ENCODE peak calls at places on chromosomes 3 and 15, in seven cellular contexts. L is Peyer's patch, X is esophagus squamous epithelium, M is upper lobe of right lung, D is testis, W is endothelial cell of umbilical vein, Y is adrenal gland. Z is an unnamed sample. For H3K27me3, the result is how much of the 10 kb centered on the place peaks cover.

GRCh38 chr3:167814441-167814951 is 79.0 kb downstream of the SERPINI1 start:
- DNase-seq in L (no peak), X (no peak), M (no peak), D (no peak), W (no peak), Y (no peak), Z (no peak)

GRCh38 chr15:40567111-40567510 is 2.0 kb upstream of the RPUSD2 start:
- DNase-seq in L (no peak), X (no peak), M (no peak), D (no peak), W (peak), Y (no peak), Z (no peak)

GRCh38 chr15:29208352-29208751 is 61.3 kb downstream of the NSMCE3 start:
- DNase-seq in L (no peak), X (no peak), M (no peak), D (no peak), W (no peak), Y (no peak), Z (no peak)

GRCh38 chr3:193688845-193689714 is 96.1 kb downstream of the OPA1 start:
- DNase-seq in L (no peak), X (no peak), M (no peak), D (no peak), W (no peak), Y (no peak), Z (no peak)

GRCh38 chr3:88031543-88032148 is 27.2 kb downstream of the CGGBP1 start:
- DNase-seq in L (no peak), X (no peak), M (no peak), D (no peak), W (peak), Y (no peak), Z (peak)

GRCh38 chr3:133269393-133269792 is 130.5 kb upstream of the BFSP2 start:
- DNase-seq in L (no peak), X (no peak), M (no peak), D (no peak), W (no peak), Y (no peak), Z (no peak)

GRCh38 chr15:57747206-57747605 is 40.7 kb downstream of the POLR2M start:
- DNase-seq in L (no peak), X (no peak), M (peak), D (peak), W (no peak), Y (no peak), Z (no peak)

GRCh38 chr3:175512700-175513099 is 653.6 kb downstream of the NAALADL2 start:
- DNase-seq in L (no peak), X (no peak), M (no peak), D (peak), W (peak), Y (no peak), Z (no peak)

GRCh38 chr3:139520028-139520737 is 19.4 kb downstream of the RBP1 start:
- DNase-seq in L (no peak), X (no peak), M (no peak), D (peak), W (no peak), Y (no peak), Z (no peak)

GRCh38 chr3:49647741-49648140 is 26.4 kb upstream of the APEH start:
- DNase-seq in L (no peak), X (no peak), M (no peak), D (no peak), W (no peak), Y (no peak), Z (no peak)

GRCh38 chr15:66899555-66900350 is 165.6 kb upstream of the SMAD3 start:
- DNase-seq in L (no peak), X (no peak), M (no peak), D (no peak), W (no peak), Y (peak), Z (no peak)

GRCh38 chr3:9014189-9014588 is 50.9 kb upstream of the RAD18 start:
- DNase-seq in L (no peak), X (no peak), M (no peak), D (no peak), W (no peak), Y (no peak), Z (no peak)

GRCh38 chr3:172103724-172104123 is 64.3 kb downstream of the FNDC3B start:
- DNase-seq in L (no peak), X (no peak), M (no peak), D (no peak), W (no peak), Y (no peak), Z (no peak)

GRCh38 chr3:89114841-89115223 is 7.4 kb downstream of the EPHA3 start:
- DNase-seq in L (no peak), X (no peak), M (no peak), D (no peak), W (no peak), Y (no peak), Z (no peak)

GRCh38 chr3:52204337-52205073 is 6.5 kb downstream of the ALAS1 start:
- DNase-seq in L (no peak), X (no peak), M (no peak), D (no peak), W (no peak), Y (no peak), Z (no peak)

GRCh38 chr15:32652178-32652577 is 10.7 kb downstream of the SCG5 start:
- DNase-seq in L (no peak), X (no peak), M (no peak), D (no peak), W (no peak), Y (no peak), Z (no peak)

GRCh38 chr3:52153389-52154096 is 680 bp downstream of the POC1A start:
- DNase-seq in L (peak), X (no peak), M (no peak), D (peak), W (no peak), Y (peak), Z (no peak)

GRCh38 chr15:78284758-78285157 is 14.7 kb downstream of the SKIC8 start:
- DNase-seq in L (no peak), X (no peak), M (no peak), D (no peak), W (no peak), Y (no peak), Z (no peak)

GRCh38 chr3:10344147-10344943 is 23.4 kb upstream of the SEC13 start:
- DNase-seq in L (no peak), X (no peak), M (no peak), D (peak), W (peak), Y (peak), Z (no peak)

GRCh38 chr3:55333923-55334322 is 153.2 kb downstream of the WNT5A start:
- DNase-seq in L (no peak), X (no peak), M (no peak), D (no peak), W (no peak), Y (no peak), Z (no peak)

GRCh38 chr3:123289336-123290106 is 87.8 kb downstream of the SEC22A start:
- DNase-seq in L (peak), X (no peak), M (no peak), D (no peak), W (no peak), Y (no peak), Z (no peak)

GRCh38 chr3:111745786-111746185 is 113.3 kb upstream of the PHLDB2 start:
- DNase-seq in L (no peak), X (no peak), M (no peak), D (no peak), W (no peak), Y (no peak), Z (no peak)

GRCh38 chr3:11091088-11091590 is 63.2 kb upstream of the HRH1 start:
- DNase-seq in L (no peak), X (no peak), M (no peak), D (no peak), W (no peak), Y (no peak), Z (no peak)

GRCh38 chr3:36891651-36892268 is 53.1 kb downstream of the TRANK1 start:
- DNase-seq in L (no peak), X (no peak), M (no peak), D (no peak), W (no peak), Y (peak), Z (peak)

GRCh38 chr15:99414755-99415731 is 150.7 kb upstream of the MEF2A start:
- DNase-seq in L (no peak), X (no peak), M (peak), D (peak), W (no peak), Y (peak), Z (no peak)

GRCh38 chr3:15356186-15356585 is 23.8 kb upstream of the SH3BP5 start:
- DNase-seq in L (no peak), X (no peak), M (no peak), D (no peak), W (no peak), Y (no peak), Z (no peak)

GRCh38 chr3:50610181-50610971 is 1.2 kb downstream of the CISH start:
- DNase-seq in L (peak), X (no peak), M (peak), D (no peak), W (no peak), Y (peak), Z (no peak)

GRCh38 chr3:112136959-112137693 is 4.1 kb upstream of the GCSAM start:
- DNase-seq in L (no peak), X (no peak), M (no peak), D (peak), W (peak), Y (no peak), Z (no peak)

GRCh38 chr3:42703695-42704025 is 1.1 kb upstream of the HHATL start:
- DNase-seq in L (no peak), X (no peak), M (no peak), D (no peak), W (no peak), Y (peak), Z (no peak)

GRCh38 chr3:193794002-193794835 is 201.2 kb downstream of the OPA1 start:
- DNase-seq in L (no peak), X (no peak), M (no peak), D (no peak), W (peak), Y (peak), Z (no peak)

GRCh38 chr3:98259707-98260106 is 4.3 kb upstream of the OR5H6 start:
- DNase-seq in L (no peak), X (no peak), M (no peak), D (no peak), W (no peak), Y (no peak), Z (no peak)

GRCh38 chr3:24181256-24181655 is 236.2 kb downstream of the NR1D2 start:
- DNase-seq in L (no peak), X (no peak), M (no peak), D (no peak), W (no peak), Y (no peak), Z (no peak)

DNA sequence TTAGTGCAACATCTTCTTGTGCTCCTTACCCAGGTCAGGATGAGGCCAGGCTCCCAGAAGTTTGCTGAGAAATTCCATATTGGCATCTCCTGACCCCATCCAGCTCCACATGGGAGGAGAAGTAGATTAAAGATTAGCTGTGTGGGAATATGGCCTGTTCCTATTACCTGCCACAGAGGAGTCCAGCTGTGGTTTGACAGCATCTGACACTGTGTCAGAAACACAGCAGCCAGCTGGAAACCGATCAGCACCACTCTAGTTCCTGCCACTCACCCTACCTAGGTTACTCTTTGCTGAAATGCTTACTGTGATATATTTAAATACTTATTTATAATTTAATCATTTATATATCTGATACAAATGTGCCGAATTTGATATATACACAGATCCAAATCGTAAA is 260.3 kb downstream of the FEZF2 start:
- DNase-seq in L (no peak), X (no peak), M (no peak), D (no peak), W (no peak), Y (no peak), Z (no peak)
- H3K4me3 ChIP-seq in L (no peak), X (no peak), M (no peak), D (no peak), W (no peak), Y (no peak), Z (no peak)

GRCh38 chr3:170178631-170179030 is 2.9 kb downstream of the PHC3 start:
- DNase-seq in L (no peak), X (no peak), M (no peak), D (no peak), W (no peak), Y (no peak), Z (no peak)

GRCh38 chr3:170179444-170179843 is 2.1 kb downstream of the PHC3 start:
- DNase-seq in L (no peak), X (no peak), M (no peak), D (no peak), W (no peak), Y (no peak), Z (no peak)

GRCh38 chr3:170180107-170180951 is 1.2 kb downstream of the PHC3 start:
- DNase-seq in L (peak), X (no peak), M (no peak), D (no peak), W (peak), Y (no peak), Z (no peak)

DNA sequence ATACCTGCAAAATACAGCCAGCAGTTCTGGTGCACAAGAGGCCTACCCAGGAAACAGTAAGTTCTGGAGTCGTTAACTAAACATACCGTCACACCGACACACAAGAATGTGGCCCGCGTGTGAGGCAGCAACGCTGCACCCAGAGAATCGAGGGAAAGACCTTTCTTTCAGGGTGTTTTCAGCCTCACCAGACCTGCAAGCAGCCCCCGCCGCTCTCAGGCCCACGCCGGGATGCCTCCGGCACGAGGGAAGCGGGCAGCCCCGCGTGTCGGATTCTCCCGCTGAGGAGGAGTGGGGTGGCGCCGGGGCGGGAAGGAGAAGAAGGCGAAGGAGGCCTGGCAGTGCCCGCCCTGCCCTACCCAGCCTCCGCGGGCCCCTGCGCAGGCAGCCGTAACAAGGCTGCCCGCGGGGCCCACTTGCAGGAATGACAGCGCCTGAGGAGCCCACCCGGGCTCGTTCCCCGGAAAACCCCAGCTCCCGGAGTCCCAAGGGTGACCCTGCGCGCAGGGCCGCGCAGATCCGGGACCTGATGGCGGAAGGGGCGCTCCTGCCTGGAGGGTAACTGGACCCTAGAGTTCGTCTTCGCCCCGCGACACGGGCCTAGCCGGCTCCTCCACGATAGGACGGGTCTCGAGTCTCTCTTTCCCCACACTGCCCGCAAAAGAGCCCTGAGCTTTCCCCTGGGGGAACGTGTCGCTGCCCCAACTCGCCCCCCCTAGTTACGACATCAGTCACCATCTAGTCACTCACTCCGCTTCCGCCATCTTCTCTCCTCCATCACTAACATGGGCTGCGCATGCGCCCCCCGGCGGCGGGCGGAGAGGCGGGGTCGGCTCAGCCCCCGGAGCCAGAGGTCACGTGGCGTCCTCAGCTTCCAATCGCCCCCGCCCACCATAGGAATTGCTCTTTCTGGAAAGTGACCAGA is at the start of gene PHC3:
- DNase-seq in L (peak), X (peak), M (peak), D (peak), W (peak), Y (peak), Z (peak)
- TF ChIP-seq CTCF in L (no peak), X (peak), M (peak), D (peak), W (no peak), Y (no peak), Z (no peak)

DNA sequence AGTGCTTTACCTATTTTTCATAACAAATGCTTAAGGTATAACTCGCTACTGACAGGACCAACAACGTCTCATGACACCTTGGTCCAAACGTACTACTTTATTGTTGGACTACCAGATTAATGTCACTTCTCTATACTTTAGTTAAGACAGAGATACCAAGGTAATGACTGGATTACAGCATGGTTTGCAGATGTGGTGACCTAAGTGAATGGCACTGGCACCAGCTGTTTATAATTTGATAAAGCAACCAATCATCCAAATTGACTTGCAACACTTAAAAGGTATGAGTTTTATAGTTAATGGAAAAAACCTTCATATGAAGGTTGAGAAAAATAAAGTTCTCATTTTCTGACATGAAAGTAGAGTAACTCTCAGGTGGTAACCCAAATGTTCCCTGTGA is 209.0 kb downstream of the NEK10 start:
- DNase-seq in L (no peak), X (no peak), M (no peak), D (no peak), W (no peak), Y (no peak), Z (no peak)
- H3K27me3 ChIP-seq in L (under half), X (under half), M (under half), D (under half), W (under half), Y (under half), Z (under half)

GRCh38 chr15:65336767-65337435 is 32.4 kb downstream of the RNU5B-1 start:
- DNase-seq in L (no peak), X (no peak), M (no peak), D (no peak), W (no peak), Y (no peak), Z (no peak)
- H3K4me3 ChIP-seq in L (no peak), X (no peak), M (no peak), D (no peak), W (no peak), Y (no peak), Z (no peak)

GRCh38 chr15:100663066-100663465 is 60.7 kb downstream of the ASB7 start:
- DNase-seq in L (no peak), X (no peak), M (no peak), D (no peak), W (no peak), Y (no peak), Z (no peak)
- TF ChIP-seq CTCF in L (no peak), X (peak), M (no peak), D (no peak), W (no peak), Y (no peak), Z (peak)

GRCh38 chr15:37599175-37599574 is 335.3 kb upstream of the TMCO5A start:
- DNase-seq in L (no peak), X (no peak), M (no peak), D (no peak), W (no peak), Y (no peak), Z (no peak)
- H3K27me3 ChIP-seq in L (under half), X (under half), M (under half), D (under half), W (under half), Y (under half), Z (under half)

GRCh38 chr3:99509224-99509623 is 129.2 kb upstream of the COL8A1 start:
- DNase-seq in L (no peak), X (no peak), M (no peak), D (peak), W (no peak), Y (no peak), Z (no peak)
- H3K4me3 ChIP-seq in L (no peak), X (no peak), M (no peak), D (no peak), W (no peak), Y (no peak), Z (no peak)

GRCh38 chr3:4974154-4974553 is 5.1 kb upstream of the BHLHE40 start:
- DNase-seq in L (no peak), X (no peak), M (no peak), D (no peak), W (no peak), Y (no peak), Z (no peak)
- TF ChIP-seq CTCF in L (no peak), X (no peak), M (no peak), D (no peak), W (no peak), Y (no peak), Z (no peak)

GRCh38 chr3:132034097-132034485 is 723 bp downstream of the CPNE4 start:
- DNase-seq in L (no peak), X (no peak), M (no peak), D (no peak), W (no peak), Y (no peak), Z (no peak)
- H3K27me3 ChIP-seq in L (under half), X (under half), M (half or more), D (under half), W (under half), Y (under half), Z (under half)

DNA sequence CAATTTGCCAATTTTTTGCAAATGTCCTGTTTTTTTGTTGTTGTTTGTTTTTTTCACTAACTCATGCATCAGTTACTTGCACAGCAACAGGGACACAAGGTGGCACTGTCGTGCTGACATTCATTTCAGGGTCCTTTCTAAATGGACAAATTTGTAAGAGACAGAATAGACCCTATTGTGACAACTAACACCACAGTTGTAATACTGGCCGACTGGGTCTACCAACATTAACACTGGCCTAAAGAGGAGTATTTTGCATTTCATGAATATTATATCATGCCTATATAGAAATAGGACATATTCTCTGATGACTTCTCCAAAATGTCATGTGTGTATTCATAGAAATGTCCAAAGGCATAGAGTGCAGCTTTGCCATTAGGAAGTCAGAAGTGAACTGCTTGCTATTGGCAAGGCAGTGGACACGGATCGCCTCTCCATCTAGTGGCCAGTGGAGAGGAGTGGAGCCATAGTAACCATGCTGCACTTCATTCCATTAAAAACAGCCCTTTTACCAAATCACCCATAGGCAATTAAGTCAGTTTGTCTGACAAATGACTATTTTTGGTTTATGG is 54.8 kb downstream of the ZBTB20 start:
- DNase-seq in L (peak), X (no peak), M (peak), D (peak), W (peak), Y (peak), Z (no peak)
- H3K4me3 ChIP-seq in L (no peak), X (no peak), M (no peak), D (no peak), W (no peak), Y (no peak), Z (no peak)